ENCODE peak calls at places on chromosomes 6 and 20, in six cellular contexts. E, S, T, F, Z and B are unnamed samples.

GRCh38 chr20:49287555-49288249 is 9.8 kb upstream of the ZNFX1 start:
- DNase-seq in T (peak; percentile 73), S (peak; percentile 41), F (no peak), Z (peak; percentile 42), E (no peak), B (no peak)

GRCh38 chr20:21125072-21125848 is 622 bp upstream of the KIZ start:
- DNase-seq in Z (peak; percentile 53), S (peak; percentile 75), T (peak; percentile 41), E (no peak), F (no peak), B (no peak)

GRCh38 chr6:38603966-38604365 is 35.8 kb downstream of the BTBD9 start:
- DNase-seq in E (no peak), Z (peak; percentile 46), S (peak; percentile 32), F (no peak), T (peak; percentile 50), B (no peak)

GRCh38 chr6:4270799-4271198 is 135.4 kb upstream of the ECI2 start:
- DNase-seq in S (no peak), F (no peak), T (peak; percentile 68), Z (no peak), E (no peak), B (no peak)

GRCh38 chr6:148932731-148933130 is 185.9 kb downstream of the UST start:
- DNase-seq in S (peak; percentile 29), Z (peak; percentile 95), T (peak; percentile 44), F (no peak), E (no peak), B (no peak)

GRCh38 chr6:146090474-146090873 is 61.6 kb downstream of the GRM1 start:
- DNase-seq in Z (no peak), E (no peak), F (no peak), S (no peak), T (no peak), B (no peak)

GRCh38 chr6:144362042-144363018 is 77.2 kb downstream of the UTRN start:
- DNase-seq in Z (peak; percentile 45), F (no peak), T (no peak), S (peak; percentile 17), E (no peak), B (no peak)

GRCh38 chr6:104829183-104829958 is 30.3 kb downstream of the HACE1 start:
- DNase-seq in F (no peak), S (no peak), E (no peak), T (no peak), Z (no peak), B (no peak)

GRCh38 chr6:113490356-113490755 is 366.8 kb upstream of the MARCKS start:
- DNase-seq in E (no peak), T (no peak), Z (no peak), F (no peak), S (no peak), B (no peak)

GRCh38 chr6:143616741-143617140 is 61.0 kb upstream of the PHACTR2 start:
- DNase-seq in T (no peak), S (no peak), F (no peak), Z (peak; percentile 60), E (no peak), B (no peak)

GRCh38 chr6:90146914-90147668 is 149.6 kb downstream of the BACH2 start:
- DNase-seq in S (no peak), T (no peak), E (no peak), Z (no peak), F (no peak), B (no peak)

GRCh38 chr6:104983296-104983695 is 26.4 kb downstream of the LIN28B start:
- DNase-seq in F (no peak), S (no peak), T (no peak), E (no peak), Z (peak; percentile 98), B (no peak)

GRCh38 chr6:100177956-100178355 is 183.9 kb upstream of the MCHR2 start:
- DNase-seq in Z (peak; percentile 61), E (no peak), S (no peak), T (no peak), F (no peak), B (no peak)

GRCh38 chr20:598133-598881 is 11.8 kb downstream of the TCF15 start:
- DNase-seq in F (no peak), S (no peak), T (no peak), Z (no peak), E (no peak), B (no peak)

GRCh38 chr6:967666-968065 is 274.7 kb upstream of the EXOC2 start:
- DNase-seq in Z (no peak), F (no peak), E (no peak), S (no peak), T (no peak), B (no peak)

GRCh38 chr6:15008269-15008668 is 237.6 kb upstream of the JARID2 start:
- DNase-seq in Z (no peak), S (no peak), F (no peak), T (no peak), E (no peak), B (no peak)

GRCh38 chr20:48286571-48287551 is 501.6 kb upstream of the SULF2 start:
- DNase-seq in Z (no peak), S (no peak), F (no peak), E (no peak), T (no peak), B (no peak)

GRCh38 chr6:150319924-150320323 is 48.9 kb upstream of the IYD start:
- DNase-seq in T (no peak), Z (no peak), F (no peak), E (no peak), S (no peak), B (no peak)
- H3K18ac ChIP-seq in T (no peak overlapping the region), Z (no peak overlapping the region), F (no peak overlapping the region), E (no peak overlapping the region), S (no peak overlapping the region), B (no peak overlapping the region)

DNA sequence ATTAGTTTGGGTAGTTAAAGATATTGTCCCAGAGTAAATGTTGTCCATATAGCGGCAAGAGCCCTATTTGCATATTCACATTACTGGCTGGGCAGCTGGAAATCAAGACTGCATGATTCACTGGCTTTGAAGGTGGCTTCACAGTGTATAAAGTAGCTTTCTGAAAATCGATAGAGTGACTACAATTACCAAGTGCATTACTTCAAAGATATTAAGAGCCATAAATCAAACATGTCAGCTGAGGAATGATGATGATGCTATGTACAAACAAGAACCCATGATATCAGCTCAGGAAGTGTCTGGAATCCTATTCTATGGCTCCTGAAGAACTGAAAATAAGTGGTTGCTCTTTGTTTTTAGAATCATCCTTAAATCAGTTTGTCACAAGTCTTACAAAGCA is 77.7 kb upstream of the B3GAT2 start:
- DNase-seq in S (peak; percentile 44), F (no peak), T (no peak), E (no peak), Z (no peak), B (no peak)
- H3K14ac ChIP-seq in S (no peak overlapping the region), F (no peak overlapping the region), T (no peak overlapping the region), E (no peak overlapping the region), Z (no peak overlapping the region), B (no peak overlapping the region)

GRCh38 chr20:37407573-37408002 is 61.6 kb downstream of the SRC start:
- DNase-seq in T (no peak), S (no peak), Z (peak; percentile 32), F (no peak), E (no peak), B (no peak)
- H3K4me2 ChIP-seq in T (no peak overlapping the region), S (no peak overlapping the region), Z (no peak overlapping the region), F (no peak overlapping the region), E (no peak overlapping the region), B (no peak overlapping the region)

GRCh38 chr6:28137458-28138020 is 4.1 kb upstream of the ZKSCAN8 start:
- DNase-seq in F (no peak), T (peak; percentile 14), E (no peak), Z (peak; percentile 34), S (peak; percentile 66), B (no peak)

GRCh38 chr6:28134716-28135115 is 7.0 kb upstream of the ZKSCAN8 start:
- DNase-seq in T (no peak), F (no peak), E (no peak), S (peak; percentile 11), Z (peak; percentile 9), B (no peak)

GRCh38 chr6:28134015-28134414 is 7.7 kb upstream of the ZKSCAN8 start:
- DNase-seq in T (peak; percentile 52), F (no peak), Z (peak; percentile 67), S (peak; percentile 68), E (peak; percentile 28), B (no peak)

GRCh38 chr6:28135393-28135792 is 6.3 kb upstream of the ZKSCAN8 start:
- DNase-seq in Z (no peak), T (no peak), E (no peak), F (no peak), S (no peak), B (no peak)

DNA sequence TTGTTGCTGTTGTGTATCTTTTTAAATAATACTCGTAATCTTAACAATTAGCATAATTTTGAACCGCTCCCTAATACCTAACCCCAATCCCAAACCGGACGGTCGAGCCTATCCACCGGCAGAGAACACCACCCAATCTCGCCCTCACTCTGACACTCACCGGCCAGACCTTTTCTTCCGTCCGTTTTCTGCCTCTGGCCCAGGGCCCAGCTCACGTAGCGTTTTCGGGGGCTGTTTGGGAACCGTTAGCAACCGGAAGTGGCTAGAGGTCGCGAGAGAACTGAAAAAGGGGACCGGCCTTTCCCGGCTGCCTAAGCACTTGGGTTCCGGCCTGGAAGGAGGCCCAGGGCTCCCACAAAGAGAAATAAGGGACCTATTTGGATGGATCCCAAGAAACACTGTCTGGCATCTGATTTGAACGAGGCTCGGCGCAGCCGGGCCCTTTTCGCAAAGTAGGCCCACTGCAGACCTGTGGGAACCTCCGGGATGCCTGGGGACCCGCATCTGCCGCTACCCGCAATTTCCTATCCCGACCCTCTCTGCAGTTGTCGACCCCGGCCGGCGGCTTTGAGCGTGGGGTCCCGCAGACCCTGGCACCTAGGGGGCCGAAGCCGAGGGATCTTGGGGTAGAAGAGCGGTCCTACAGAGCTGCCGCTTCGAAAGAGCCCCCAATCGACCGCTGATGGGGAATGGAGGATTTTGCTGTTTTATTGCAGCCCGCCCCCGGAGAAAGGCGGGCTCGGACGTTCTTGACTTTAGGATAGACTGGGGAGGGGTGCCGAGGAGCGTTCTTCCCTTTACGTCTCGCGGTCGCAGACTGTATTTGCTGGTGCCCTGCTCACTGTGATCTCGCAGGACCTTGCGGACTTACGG is 4.9 kb upstream of the ZKSCAN8 start:
- DNase-seq in T (peak; percentile 96), S (peak; percentile 96), E (peak; percentile 88), Z (peak; percentile 69), F (peak; percentile 87), B (peak; percentile 89)
- H3K18ac ChIP-seq in T (peak overlapping the region; percentile 80), S (peak overlapping the region; percentile 99), E (no peak overlapping the region), Z (peak overlapping the region; percentile 25), F (peak overlapping the region; percentile 42), B (peak overlapping the region; percentile 94)